ENCODE peak calls at places on chromosomes 6 and 20, in eight cellular contexts. W is stimulated activated CD8-positive, alpha-beta memory T cell treated with anti-CD3 and anti-CD28 coated beads, Interleukin-15, amount 100 ng/mL, for 4 hours; I is HS-5; D is hippocampal formation; A is A172; T is MCF 10A; Y is fibroblast of lung; G is COR-L47. X is an unnamed sample.

GRCh38 chr6:77450924-77451323 is 12.4 kb downstream of the HTR1B start:
- DNase-seq in T (peak), I (no peak), D (no peak), W (no peak), Y (peak), G (no peak), A (no peak), X (peak)

GRCh38 chr20:58868795-58869194 is 16.3 kb downstream of the GNAS start:
- DNase-seq in T (no peak), D (no peak), W (no peak), Y (peak), I (no peak), A (no peak), G (no peak), X (no peak)

GRCh38 chr6:79377830-79378460 is 143.5 kb upstream of the HMGN3 start:
- DNase-seq in W (no peak), T (peak), Y (peak), A (no peak), G (no peak), I (no peak), D (no peak), X (peak)

GRCh38 chr20:54995021-54995420 is 519.6 kb downstream of the DOK5 start:
- DNase-seq in A (peak), G (no peak), D (no peak), I (no peak), W (no peak), Y (no peak), T (no peak), X (no peak)

GRCh38 chr6:149458196-149458595 is 26.6 kb downstream of the ZC3H12D start:
- DNase-seq in I (no peak), D (no peak), W (no peak), T (peak), G (no peak), Y (no peak), A (no peak), X (no peak)

GRCh38 chr6:151350442-151351145 is 40.8 kb downstream of the ZBTB2 start:
- DNase-seq in Y (no peak), G (no peak), W (no peak), A (no peak), I (no peak), T (no peak), D (no peak), X (no peak)

GRCh38 chr20:24662286-24662685 is 192.9 kb downstream of the SYNDIG1 start:
- DNase-seq in A (no peak), G (no peak), I (no peak), T (no peak), Y (no peak), W (no peak), D (no peak), X (no peak)

GRCh38 chr20:53800883-53801604 is 207.4 kb upstream of the ZNF217 start:
- DNase-seq in I (no peak), Y (no peak), G (no peak), D (no peak), W (no peak), A (no peak), T (no peak), X (no peak)

GRCh38 chr20:47086316-47086715 is 191.7 kb downstream of the EYA2 start:
- DNase-seq in I (no peak), A (no peak), Y (no peak), D (no peak), T (no peak), G (no peak), W (no peak), X (no peak)

GRCh38 chr6:138722425-138723371 is 50.9 kb upstream of the CCDC28A start:
- DNase-seq in A (peak), I (no peak), T (peak), W (no peak), G (no peak), Y (peak), D (no peak), X (peak)

GRCh38 chr6:26233608-26234420 is 131.2 kb upstream of the BTN3A2 start:
- DNase-seq in A (no peak), T (peak), I (no peak), W (no peak), Y (peak), G (no peak), D (no peak), X (peak)

GRCh38 chr6:125989631-125990030 is 3.3 kb downstream of the TRMT11 start:
- DNase-seq in T (peak), A (no peak), I (no peak), G (no peak), Y (no peak), D (no peak), W (no peak), X (peak)

GRCh38 chr6:119442776-119443184 is 93.2 kb upstream of the MAN1A1 start:
- DNase-seq in I (no peak), G (no peak), W (no peak), Y (no peak), D (no peak), T (no peak), A (no peak), X (peak)

GRCh38 chr20:61697666-61698597 is 367.7 kb downstream of the TAF4 start:
- DNase-seq in W (no peak), G (no peak), T (no peak), I (no peak), A (no peak), Y (no peak), D (no peak), X (no peak)

GRCh38 chr6:530425-530824 is 126.5 kb downstream of the HUS1B start:
- DNase-seq in D (no peak), G (no peak), A (no peak), I (no peak), Y (no peak), W (no peak), T (no peak), X (no peak)

GRCh38 chr6:48429610-48430009 is 318.6 kb upstream of the PTCHD4 start:
- DNase-seq in W (no peak), T (no peak), A (no peak), G (no peak), D (no peak), Y (no peak), I (no peak), X (peak)

GRCh38 chr20:20498081-20498861 is 130.4 kb downstream of the INSM1 start:
- DNase-seq in T (no peak), I (no peak), A (no peak), G (peak), W (no peak), D (peak), Y (peak), X (no peak)

X was measured in endothelial cell of umbilical vein.